ENCODE peak calls at places on chromosomes 16 and 17, in seven cellular contexts. D is SJSA1; B is activated T-helper 1 cell treated with Interleukin-2 at 50 U/mL for 16 hours; T is stimulated activated CD8-positive, alpha-beta memory T cell treated with anti-CD3 and anti-CD28 coated beads, Interleukin-4, amount 100 ng/mL, for 4 hours; G is LoVo; Q is activated CD8-positive, alpha-beta memory T cell treated with anti-CD3 and anti-CD28 coated beads for 24 hours; X is amniotic stem cell. Y is an unnamed sample.

GRCh38 chr17:49746791-49747490 is 17.0 kb downstream of the FAM117A start:
- DNase-seq in D (no peak), B (no peak), T (no peak), G (no peak), Q (no peak), X (no peak), Y (no peak)

GRCh38 chr17:21252875-21253645 is at the start of gene NATD1:
- DNase-seq in D (peak; percentile 63), B (peak; percentile 71), T (peak; percentile 68), G (peak; percentile 87), Q (peak; percentile 84), X (peak; percentile 44), Y (no peak)

GRCh38 chr16:30555848-30556473 is 2.2 kb downstream of the ZNF764 start:
- DNase-seq in D (no peak), B (no peak), T (no peak), G (no peak), Q (no peak), X (no peak), Y (no peak)

GRCh38 chr16:11586856-11587642 is at the start of gene LITAF:
- DNase-seq in D (peak; percentile 84), B (peak; percentile 38), T (peak; percentile 40), G (peak; percentile 47), Q (peak; percentile 88), X (peak; percentile 40), Y (no peak)

GRCh38 chr17:82367724-82368524 is 3.6 kb upstream of the UTS2R start:
- DNase-seq in D (no peak), B (no peak), T (no peak), G (no peak), Q (no peak), X (no peak), Y (no peak)

GRCh38 chr17:38336838-38337237 is 6.9 kb downstream of the GPR179 start:
- DNase-seq in D (no peak), B (no peak), T (no peak), G (no peak), Q (no peak), X (no peak), Y (no peak)

GRCh38 chr17:2025622-2026309 is 632 bp upstream of the RTN4RL1 start:
- DNase-seq in D (peak; percentile 24), B (no peak), T (no peak), G (peak; percentile 69), Q (peak; percentile 64), X (peak; percentile 75), Y (no peak)

GRCh38 chr16:86964846-86965245 is 352.3 kb downstream of the C16orf95 start:
- DNase-seq in D (no peak), B (no peak), T (no peak), G (no peak), Q (no peak), X (no peak), Y (no peak)

GRCh38 chr17:32491371-32492280 is 4.8 kb downstream of the CDK5R1 start:
- DNase-seq in D (no peak), B (no peak), T (no peak), G (no peak), Q (no peak), X (no peak), Y (no peak)

GRCh38 chr16:57017251-57017650 is 27.9 kb downstream of the NLRC5 start:
- DNase-seq in D (no peak), B (no peak), T (no peak), G (no peak), Q (no peak), X (no peak), Y (no peak)

GRCh38 chr17:80442764-80443163 is 27.8 kb downstream of the ENDOV start:
- DNase-seq in D (no peak), B (no peak), T (no peak), G (no peak), Q (no peak), X (no peak), Y (no peak)

GRCh38 chr17:50206604-50207293 is 5.3 kb upstream of the COL1A1 start:
- DNase-seq in D (peak; percentile 55), B (no peak), T (no peak), G (no peak), Q (no peak), X (no peak), Y (no peak)

GRCh38 chr17:82424001-82424862 is 5.8 kb upstream of the OGFOD3 start:
- DNase-seq in D (no peak), B (peak; percentile 16), T (no peak), G (peak; percentile 12), Q (peak; percentile 77), X (no peak), Y (no peak)

GRCh38 chr16:80527297-80527696 is 13.5 kb upstream of the DYNLRB2 start:
- DNase-seq in D (no peak), B (peak; percentile 5), T (no peak), G (peak; percentile 35), Q (peak; percentile 67), X (no peak), Y (no peak)

GRCh38 chr17:82332669-82333278 is 792 bp downstream of the SECTM1 start:
- DNase-seq in D (no peak), B (no peak), T (no peak), G (peak; percentile 42), Q (no peak), X (no peak), Y (no peak)